ENCODE peak calls at places on chromosomes 11 and 22, in nine cellular contexts. U, K, C, L, I, Y, G, Z and D are unnamed samples.

GRCh38 chr11:47215366-47215925 is 672 bp downstream of the DDB2 start:
- DNase-seq in Y (no peak), L (no peak), C (no peak), K (no peak), U (no peak), Z (no peak), G (no peak), I (no peak), D (no peak)

GRCh38 chr11:9385288-9385902 is 943 bp downstream of the IPO7 start:
- DNase-seq in C (peak), Y (no peak), L (no peak), U (no peak), K (no peak), I (no peak), G (no peak), Z (no peak), D (no peak)

GRCh38 chr11:22169833-22170232 is 23.1 kb upstream of the ANO5 start:
- DNase-seq in G (no peak), C (no peak), Z (no peak), I (no peak), Y (no peak), L (no peak), U (no peak), K (no peak), D (peak)

GRCh38 chr22:37154925-37155712 is 5.4 kb upstream of the IL2RB start:
- DNase-seq in C (no peak), L (peak), K (no peak), U (peak), Y (no peak), G (no peak), I (no peak), Z (no peak), D (peak)

GRCh38 chr11:69443138-69443967 is 38.1 kb upstream of the LINC01488 start:
- DNase-seq in L (peak), Z (peak), C (peak), U (peak), G (peak), Y (peak), I (peak), K (peak), D (peak)

GRCh38 chr11:6926208-6927029 is at the start of gene ZNF215:
- DNase-seq in Y (peak), U (peak), L (peak), G (peak), I (peak), K (peak), C (peak), Z (peak), D (peak)

GRCh38 chr11:134592391-134592990 is 180.4 kb upstream of the B3GAT1 start:
- DNase-seq in C (no peak), G (no peak), U (peak), Z (no peak), Y (peak), I (no peak), L (no peak), K (no peak), D (no peak)

GRCh38 chr11:70399681-70400112 is 1.4 kb downstream of the CTTN start:
- DNase-seq in Y (peak), Z (peak), K (peak), U (peak), I (peak), L (peak), C (peak), G (peak), D (peak)

GRCh38 chr11:18010271-18010670 is 2.6 kb downstream of the SERGEF start:
- DNase-seq in Y (no peak), C (no peak), K (no peak), Z (no peak), G (no peak), I (no peak), U (no peak), L (no peak), D (no peak)

GRCh38 chr11:79744941-79745340 is 304.1 kb upstream of the TENM4 start:
- DNase-seq in C (no peak), K (no peak), I (no peak), Y (no peak), U (no peak), L (no peak), G (no peak), Z (no peak), D (no peak)

GRCh38 chr11:94673353-94673752 is 94.8 kb upstream of the AMOTL1 start:
- DNase-seq in G (no peak), L (no peak), U (no peak), Y (no peak), Z (no peak), C (no peak), I (no peak), K (no peak), D (no peak)

GRCh38 chr11:74043450-74043849 is 34.6 kb upstream of the UCP3 start:
- DNase-seq in G (no peak), K (no peak), I (no peak), U (no peak), Y (no peak), Z (no peak), C (no peak), L (no peak), D (no peak)

GRCh38 chr11:107743161-107743560 is 31.3 kb upstream of the SLN start:
- DNase-seq in G (no peak), C (no peak), K (no peak), Z (no peak), I (no peak), L (no peak), Y (no peak), U (no peak), D (no peak)

GRCh38 chr11:35796542-35796941 is 134.0 kb downstream of the TRIM44 start:
- DNase-seq in G (no peak), Y (peak), L (no peak), U (no peak), K (no peak), C (no peak), Z (no peak), I (peak), D (peak)

GRCh38 chr11:45264839-45265515 is 21.2 kb downstream of the SYT13 start:
- DNase-seq in U (no peak), L (peak), I (peak), Z (no peak), K (no peak), Y (peak), C (no peak), G (no peak), D (peak)

GRCh38 chr11:15451713-15452112 is 337.0 kb downstream of the INSC start:
- DNase-seq in U (no peak), G (no peak), I (no peak), K (no peak), Z (no peak), Y (no peak), C (no peak), L (no peak), D (no peak)

GRCh38 chr11:124889692-124890091 is 8.0 kb downstream of the ROBO4 start:
- DNase-seq in G (no peak), Z (no peak), U (no peak), Y (no peak), K (no peak), C (no peak), L (no peak), I (no peak), D (no peak)

GRCh38 chr22:48396091-48396784 is 1431.4 kb downstream of the BRD1 start:
- DNase-seq in L (no peak), K (no peak), Y (no peak), I (no peak), G (no peak), C (no peak), Z (no peak), U (no peak), D (no peak)

GRCh38 chr11:110434952-110435779 is 5.4 kb downstream of the FDX1 start:
- DNase-seq in K (no peak), C (peak), I (no peak), G (no peak), Y (no peak), Z (no peak), L (no peak), U (peak), D (peak)

GRCh38 chr11:72141066-72141465 is 5.5 kb downstream of the FOLR3 start:
- DNase-seq in K (no peak), C (no peak), Y (peak), L (peak), Z (no peak), I (peak), U (no peak), G (no peak), D (peak)

GRCh38 chr11:82776377-82776776 is 42.7 kb upstream of the FAM181B start:
- DNase-seq in I (peak), C (no peak), K (no peak), G (no peak), Y (peak), U (no peak), Z (no peak), L (no peak), D (peak)

GRCh38 chr11:78651923-78652602 is 77.4 kb upstream of the NARS2 start:
- DNase-seq in G (no peak), Z (no peak), C (no peak), K (no peak), U (no peak), L (no peak), Y (no peak), I (no peak), D (no peak)

GRCh38 chr11:99370557-99371200 is 349.9 kb downstream of the CNTN5 start:
- DNase-seq in Y (peak), I (peak), U (no peak), G (peak), C (no peak), Z (no peak), L (peak), K (no peak), D (peak)

GRCh38 chr11:64011371-64011770 is 24.4 kb upstream of the FLRT1 start:
- DNase-seq in L (no peak), C (no peak), K (no peak), Z (no peak), I (no peak), G (no peak), U (no peak), Y (no peak), D (no peak)

GRCh38 chr22:48167238-48167637 is 1404.8 kb downstream of the TBC1D22A start:
- DNase-seq in Y (no peak), Z (no peak), G (no peak), U (no peak), L (no peak), C (no peak), I (no peak), K (no peak), D (no peak)

GRCh38 chr11:2911088-2912037 is 17.9 kb downstream of the PHLDA2 start:
- DNase-seq in G (no peak), I (no peak), L (no peak), U (no peak), Z (no peak), K (peak), Y (no peak), C (no peak), D (no peak)

GRCh38 chr11:86160546-86161149 is 83.9 kb upstream of the EED start:
- DNase-seq in U (no peak), K (no peak), G (no peak), C (no peak), I (no peak), Z (no peak), Y (peak), L (peak), D (peak)

GRCh38 chr11:111620518-111620917 is 18.3 kb downstream of the SIK2 start:
- DNase-seq in K (no peak), C (no peak), Y (no peak), I (no peak), U (no peak), G (no peak), Z (no peak), L (no peak), D (no peak)

GRCh38 chr22:50710221-50710620 is 27.8 kb upstream of the ACR start:
- DNase-seq in C (no peak), Y (no peak), G (no peak), U (no peak), Z (no peak), K (peak), I (no peak), L (no peak), D (no peak)

GRCh38 chr11:104731890-104732289 is 166.4 kb downstream of the CASP12 start:
- DNase-seq in L (no peak), G (no peak), K (no peak), I (no peak), Z (no peak), Y (no peak), C (no peak), U (no peak), D (no peak)

GRCh38 chr11:104735013-104735412 is 163.2 kb downstream of the CASP12 start:
- DNase-seq in I (no peak), U (no peak), C (no peak), K (no peak), L (no peak), Y (no peak), Z (no peak), G (no peak), D (no peak)

GRCh38 chr11:104738918-104739317 is 159.3 kb downstream of the CASP12 start:
- DNase-seq in G (no peak), C (no peak), U (no peak), Y (no peak), K (no peak), Z (no peak), I (no peak), L (no peak), D (no peak)

DNA sequence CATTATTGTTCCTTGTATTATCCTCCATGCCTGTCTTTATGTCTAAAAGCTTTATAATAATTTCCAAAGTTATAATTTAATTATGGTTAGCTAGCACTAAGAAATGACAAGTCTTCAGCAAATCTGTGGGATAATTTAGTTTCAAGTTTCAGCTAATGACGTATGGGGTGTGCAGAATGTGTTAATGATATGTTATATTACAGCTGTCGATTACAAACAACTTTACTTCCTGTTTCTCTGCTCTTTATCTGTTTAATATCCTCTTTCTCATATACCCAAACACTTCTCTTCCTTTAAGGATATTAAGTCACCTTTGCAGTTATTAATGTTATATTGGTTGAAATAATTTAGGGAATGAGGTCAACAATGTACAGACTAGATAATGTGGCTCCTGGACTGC is 161.8 kb downstream of the CASP12 start:
- DNase-seq in L (no peak), Z (no peak), G (no peak), K (no peak), U (no peak), Y (no peak), C (no peak), I (no peak), D (no peak)
- TF ChIP-seq CTCF in L (no peak), Z (no peak), G (no peak), K (no peak), U (no peak), Y (no peak), C (no peak), I (no peak), D (no peak)

GRCh38 chr11:114304065-114304464 is 7.9 kb downstream of the NNMT start:
- DNase-seq in Y (no peak), Z (no peak), I (peak), K (no peak), G (no peak), C (no peak), U (no peak), L (no peak), D (peak)

GRCh38 chr11:114301927-114302326 is 5.7 kb downstream of the NNMT start:
- DNase-seq in G (no peak), K (no peak), Z (no peak), I (peak), Y (no peak), C (no peak), L (no peak), U (no peak), D (no peak)

GRCh38 chr11:114302663-114303062 is 6.5 kb downstream of the NNMT start:
- DNase-seq in C (no peak), Y (no peak), L (no peak), Z (no peak), G (no peak), K (no peak), I (peak), U (no peak), D (peak)

GRCh38 chr11:114298701-114299090 is 2.5 kb downstream of the NNMT start:
- DNase-seq in I (peak), L (no peak), G (no peak), C (no peak), U (no peak), Z (no peak), K (no peak), Y (no peak), D (no peak)

GRCh38 chr11:114301088-114301487 is 4.9 kb downstream of the NNMT start:
- DNase-seq in U (no peak), Y (no peak), I (no peak), L (no peak), G (no peak), Z (no peak), C (no peak), K (no peak), D (peak)
- H3K4me3 ChIP-seq in U (no peak), Y (peak), I (peak), L (peak), G (no peak), Z (no peak), C (peak), K (no peak), D (peak)

DNA sequence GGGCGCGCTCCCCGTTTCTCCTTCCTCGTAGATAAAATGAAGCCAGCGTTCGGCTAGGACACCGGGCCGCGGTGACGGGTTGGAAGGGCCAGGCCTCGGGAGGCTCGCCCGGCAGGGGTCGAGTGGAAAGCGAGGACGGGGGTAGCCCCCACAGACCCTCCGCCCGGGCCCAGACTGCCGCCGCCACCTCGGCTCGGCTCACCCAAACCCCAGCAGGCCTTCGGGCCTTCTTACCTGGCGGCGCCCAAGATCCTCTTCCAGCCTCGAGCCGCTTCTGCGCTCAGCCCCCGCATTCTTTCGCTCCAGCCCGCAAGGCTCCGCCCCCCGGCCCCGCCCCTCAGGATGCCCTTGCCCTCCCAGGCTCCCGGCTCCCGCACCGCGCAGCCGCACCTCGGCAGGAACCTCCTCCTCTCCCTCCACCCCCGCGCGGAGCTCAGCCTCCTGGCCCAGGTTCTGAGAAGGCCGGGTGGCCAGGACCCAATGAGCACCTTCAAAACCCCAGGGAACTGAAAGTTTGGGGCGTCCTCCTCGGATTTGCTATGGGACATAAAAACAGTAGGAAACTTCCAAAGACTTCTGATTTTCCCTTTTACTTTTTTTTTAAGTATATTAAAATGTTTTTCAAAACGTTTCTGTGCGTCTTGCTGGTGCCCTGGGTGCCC is at the start of gene CD59:
- DNase-seq in Z (peak), G (peak), L (peak), Y (peak), I (peak), C (peak), U (peak), K (peak), D (peak)
- TF ChIP-seq CTCF in Z (no peak), G (peak), L (no peak), Y (no peak), I (no peak), C (no peak), U (no peak), K (no peak), D (no peak)

GRCh38 chr11:57776577-57776976 is 15.0 kb downstream of the CTNND1 start:
- DNase-seq in C (no peak), Z (no peak), K (no peak), G (no peak), U (no peak), I (no peak), L (no peak), Y (no peak), D (no peak)

GRCh38 chr11:57773026-57773598 is 11.5 kb downstream of the CTNND1 start:
- DNase-seq in U (no peak), L (no peak), C (no peak), I (no peak), Y (no peak), G (no peak), Z (no peak), K (no peak), D (no peak)

GRCh38 chr11:57777969-57778317 is 16.3 kb downstream of the CTNND1 start:
- DNase-seq in I (peak), C (no peak), U (no peak), G (peak), K (no peak), L (no peak), Y (peak), Z (no peak), D (peak)

GRCh38 chr11:57776101-57776511 is 14.5 kb downstream of the CTNND1 start:
- DNase-seq in C (no peak), L (peak), Z (no peak), K (no peak), U (no peak), I (peak), Y (no peak), G (peak), D (peak)

DNA sequence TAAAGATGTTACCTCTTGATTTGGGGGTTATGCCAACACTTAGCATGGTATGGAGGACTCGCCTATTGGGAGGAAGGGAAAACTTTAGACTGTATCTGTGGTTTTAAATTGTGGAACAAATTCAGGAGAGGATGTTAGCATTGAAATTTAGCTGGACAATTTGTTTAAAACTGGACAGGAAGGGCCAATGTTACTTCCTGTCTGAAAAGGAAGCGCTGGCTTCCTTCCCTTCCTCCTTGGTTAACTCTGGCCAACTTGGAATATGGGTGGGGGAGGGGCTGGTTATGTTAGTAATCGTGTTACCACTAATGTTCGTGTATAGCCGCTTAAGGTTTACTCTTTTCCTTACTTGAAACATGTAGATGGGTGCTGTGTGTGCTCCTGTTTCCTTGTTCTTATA is 13.9 kb downstream of the CTNND1 start:
- DNase-seq in K (no peak), C (no peak), U (no peak), I (peak), L (no peak), G (peak), Z (peak), Y (no peak), D (peak)
- H3K4me3 ChIP-seq in K (no peak), C (peak), U (no peak), I (no peak), L (no peak), G (peak), Z (no peak), Y (no peak), D (no peak)

GRCh38 chr22:24118689-24119384 is 62.5 kb upstream of the SUSD2 start:
- DNase-seq in C (no peak), L (no peak), I (no peak), Y (no peak), K (no peak), Z (no peak), G (peak), U (no peak), D (no peak)

GRCh38 chr22:24120029-24120428 is 61.3 kb upstream of the SUSD2 start:
- DNase-seq in U (no peak), C (no peak), Y (no peak), K (no peak), L (no peak), I (no peak), Z (no peak), G (peak), D (peak)

GRCh38 chr22:24119476-24119875 is 61.8 kb upstream of the SUSD2 start:
- DNase-seq in I (no peak), C (no peak), Y (no peak), G (no peak), L (no peak), U (no peak), K (no peak), Z (no peak), D (no peak)

GRCh38 chr22:24115247-24116207 is 65.8 kb upstream of the SUSD2 start:
- DNase-seq in I (no peak), Z (no peak), L (no peak), U (no peak), Y (no peak), C (no peak), K (no peak), G (no peak), D (no peak)

DNA sequence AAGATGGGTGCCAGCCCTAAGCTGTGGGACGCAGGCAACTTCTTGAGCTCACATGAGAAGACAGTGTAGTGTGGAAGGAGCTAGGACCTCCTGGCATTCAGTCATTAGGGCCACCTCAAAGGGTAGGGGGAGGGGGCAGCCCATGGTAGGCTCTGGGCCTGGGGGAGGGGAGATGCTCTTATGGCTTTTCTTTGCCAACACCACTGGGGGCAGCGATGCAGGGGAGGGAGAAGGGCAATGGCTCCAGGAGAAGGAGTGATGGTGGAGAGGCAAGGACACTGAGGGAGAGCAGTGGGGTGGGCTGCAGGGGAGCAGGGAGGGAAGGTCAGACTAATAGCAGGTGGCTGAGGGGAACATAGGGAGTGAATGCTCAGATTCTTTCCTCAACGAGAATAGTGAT is 63.3 kb upstream of the SUSD2 start:
- DNase-seq in Z (no peak), C (no peak), I (no peak), G (no peak), K (no peak), L (no peak), U (no peak), Y (no peak), D (no peak)
- TF ChIP-seq CTCF in Z (no peak), C (no peak), I (no peak), G (no peak), K (no peak), L (peak), U (no peak), Y (peak), D (no peak)